ENCODE peak calls at places on chromosome 11, in four cellular contexts. One of them, this sample, is unnamed.

GRCh38 chr11:69545976-69546617 is 64.6 kb downstream of the LINC01488 start:
- DNase-seq in SK-N-SH: no peak
- DNase-seq in mesendoderm: no peak
- DNase-seq in activated CD8-positive, alpha-beta memory T cell treated with anti-CD3 and anti-CD28 coated beads for 48 hours: no peak
- DNase-seq in this sample: no peak

GRCh38 chr11:88105952-88106351 is 69.3 kb downstream of the RAB38 start:
- DNase-seq in SK-N-SH: no peak
- DNase-seq in mesendoderm: no peak
- DNase-seq in activated CD8-positive, alpha-beta memory T cell treated with anti-CD3 and anti-CD28 coated beads for 48 hours: no peak
- DNase-seq in this sample: no peak

GRCh38 chr11:74676596-74676995 is 54.6 kb downstream of the CHRDL2 start:
- DNase-seq in SK-N-SH: no peak
- DNase-seq in mesendoderm: no peak
- DNase-seq in activated CD8-positive, alpha-beta memory T cell treated with anti-CD3 and anti-CD28 coated beads for 48 hours: no peak
- DNase-seq in this sample: no peak

GRCh38 chr11:118918128-118918685 is 7.5 kb downstream of the BCL9L start:
- DNase-seq in SK-N-SH: peak
- DNase-seq in mesendoderm: peak
- DNase-seq in activated CD8-positive, alpha-beta memory T cell treated with anti-CD3 and anti-CD28 coated beads for 48 hours: no peak
- DNase-seq in this sample: peak

GRCh38 chr11:17610402-17610894 is 63.4 kb downstream of the OTOG start:
- DNase-seq in SK-N-SH: no peak
- DNase-seq in mesendoderm: no peak
- DNase-seq in activated CD8-positive, alpha-beta memory T cell treated with anti-CD3 and anti-CD28 coated beads for 48 hours: no peak
- DNase-seq in this sample: no peak

GRCh38 chr11:57778318-57779037 is 16.9 kb downstream of the CTNND1 start:
- DNase-seq in SK-N-SH: peak
- DNase-seq in mesendoderm: peak
- DNase-seq in activated CD8-positive, alpha-beta memory T cell treated with anti-CD3 and anti-CD28 coated beads for 48 hours: no peak
- DNase-seq in this sample: peak

GRCh38 chr11:110000045-110000502 is 93.1 kb upstream of the ZC3H12C start:
- DNase-seq in SK-N-SH: no peak
- DNase-seq in mesendoderm: no peak
- DNase-seq in activated CD8-positive, alpha-beta memory T cell treated with anti-CD3 and anti-CD28 coated beads for 48 hours: no peak
- DNase-seq in this sample: no peak

GRCh38 chr11:88806410-88806809 is 259.4 kb downstream of the GRM5 start:
- DNase-seq in SK-N-SH: no peak
- DNase-seq in mesendoderm: no peak
- DNase-seq in activated CD8-positive, alpha-beta memory T cell treated with anti-CD3 and anti-CD28 coated beads for 48 hours: no peak
- DNase-seq in this sample: no peak

GRCh38 chr11:112769573-112769972 is 191.6 kb upstream of the NCAM1 start:
- DNase-seq in SK-N-SH: no peak
- DNase-seq in mesendoderm: no peak
- DNase-seq in activated CD8-positive, alpha-beta memory T cell treated with anti-CD3 and anti-CD28 coated beads for 48 hours: no peak
- DNase-seq in this sample: no peak

GRCh38 chr11:69292221-69292648 is 1.7 kb upstream of the MYEOV start:
- DNase-seq in SK-N-SH: no peak
- DNase-seq in mesendoderm: peak
- DNase-seq in activated CD8-positive, alpha-beta memory T cell treated with anti-CD3 and anti-CD28 coated beads for 48 hours: no peak
- DNase-seq in this sample: no peak

GRCh38 chr11:91104237-91104636 is 881.4 kb upstream of the CHORDC1 start:
- DNase-seq in SK-N-SH: no peak
- DNase-seq in mesendoderm: peak
- DNase-seq in activated CD8-positive, alpha-beta memory T cell treated with anti-CD3 and anti-CD28 coated beads for 48 hours: no peak
- DNase-seq in this sample: no peak

GRCh38 chr11:70174846-70175764 is 28.0 kb upstream of the FADD start:
- DNase-seq in SK-N-SH: no peak
- DNase-seq in mesendoderm: no peak
- DNase-seq in activated CD8-positive, alpha-beta memory T cell treated with anti-CD3 and anti-CD28 coated beads for 48 hours: no peak
- DNase-seq in this sample: no peak

GRCh38 chr11:69818243-69819108 is 740 bp downstream of the FGF3 start:
- DNase-seq in SK-N-SH: peak
- DNase-seq in mesendoderm: no peak
- DNase-seq in activated CD8-positive, alpha-beta memory T cell treated with anti-CD3 and anti-CD28 coated beads for 48 hours: no peak
- DNase-seq in this sample: no peak

GRCh38 chr11:27907534-27907933 is 200.4 kb downstream of the KIF18A start:
- DNase-seq in SK-N-SH: no peak
- DNase-seq in mesendoderm: no peak
- DNase-seq in activated CD8-positive, alpha-beta memory T cell treated with anti-CD3 and anti-CD28 coated beads for 48 hours: no peak
- DNase-seq in this sample: no peak

GRCh38 chr11:25766332-25767015 is 565.5 kb upstream of the ANO3 start:
- DNase-seq in SK-N-SH: no peak
- DNase-seq in mesendoderm: no peak
- DNase-seq in activated CD8-positive, alpha-beta memory T cell treated with anti-CD3 and anti-CD28 coated beads for 48 hours: no peak
- DNase-seq in this sample: no peak

GRCh38 chr11:63880031-63880841 is 36.7 kb downstream of the RCOR2 start:
- DNase-seq in SK-N-SH: no peak
- DNase-seq in mesendoderm: no peak
- DNase-seq in activated CD8-positive, alpha-beta memory T cell treated with anti-CD3 and anti-CD28 coated beads for 48 hours: no peak
- DNase-seq in this sample: no peak

GRCh38 chr11:126679033-126679432 is 321.5 kb downstream of the KIRREL3 start:
- DNase-seq in SK-N-SH: no peak
- DNase-seq in mesendoderm: no peak
- DNase-seq in activated CD8-positive, alpha-beta memory T cell treated with anti-CD3 and anti-CD28 coated beads for 48 hours: no peak
- DNase-seq in this sample: no peak

GRCh38 chr11:107824668-107825369 is 33.8 kb downstream of the SLC35F2 start:
- DNase-seq in SK-N-SH: no peak
- DNase-seq in mesendoderm: no peak
- DNase-seq in activated CD8-positive, alpha-beta memory T cell treated with anti-CD3 and anti-CD28 coated beads for 48 hours: no peak
- DNase-seq in this sample: no peak

GRCh38 chr11:1696608-1697570 is at the start of gene KRTAP5-6:
- DNase-seq in SK-N-SH: no peak
- DNase-seq in mesendoderm: no peak
- DNase-seq in activated CD8-positive, alpha-beta memory T cell treated with anti-CD3 and anti-CD28 coated beads for 48 hours: no peak
- DNase-seq in this sample: no peak

GRCh38 chr11:2779981-2780849 is 80.4 kb upstream of the KCNQ1OT1 start:
- DNase-seq in SK-N-SH: peak
- DNase-seq in mesendoderm: no peak
- DNase-seq in activated CD8-positive, alpha-beta memory T cell treated with anti-CD3 and anti-CD28 coated beads for 48 hours: no peak
- DNase-seq in this sample: peak

GRCh38 chr11:134252539-134253188 is 488 bp downstream of the THYN1 start:
- DNase-seq in SK-N-SH: peak
- DNase-seq in mesendoderm: no peak
- DNase-seq in activated CD8-positive, alpha-beta memory T cell treated with anti-CD3 and anti-CD28 coated beads for 48 hours: no peak
- DNase-seq in this sample: peak

GRCh38 chr11:65663634-65664200 is 1.0 kb upstream of the RELA start:
- DNase-seq in SK-N-SH: peak
- DNase-seq in mesendoderm: no peak
- DNase-seq in activated CD8-positive, alpha-beta memory T cell treated with anti-CD3 and anti-CD28 coated beads for 48 hours: no peak
- DNase-seq in this sample: no peak

GRCh38 chr11:88042238-88043032 is 132.8 kb downstream of the RAB38 start:
- DNase-seq in SK-N-SH: no peak
- DNase-seq in mesendoderm: peak
- DNase-seq in activated CD8-positive, alpha-beta memory T cell treated with anti-CD3 and anti-CD28 coated beads for 48 hours: no peak
- DNase-seq in this sample: no peak

GRCh38 chr11:69644071-69644961 is 3.4 kb downstream of the CCND1 start:
- DNase-seq in SK-N-SH: peak
- DNase-seq in mesendoderm: no peak
- DNase-seq in activated CD8-positive, alpha-beta memory T cell treated with anti-CD3 and anti-CD28 coated beads for 48 hours: no peak
- DNase-seq in this sample: peak

GRCh38 chr11:116217006-116217405 is 555.8 kb downstream of the BUD13 start:
- DNase-seq in SK-N-SH: no peak
- DNase-seq in mesendoderm: peak
- DNase-seq in activated CD8-positive, alpha-beta memory T cell treated with anti-CD3 and anti-CD28 coated beads for 48 hours: no peak
- DNase-seq in this sample: no peak

GRCh38 chr11:106070606-106071005 is 6.5 kb downstream of the KBTBD3 start:
- DNase-seq in SK-N-SH: no peak
- DNase-seq in mesendoderm: no peak
- DNase-seq in activated CD8-positive, alpha-beta memory T cell treated with anti-CD3 and anti-CD28 coated beads for 48 hours: no peak
- DNase-seq in this sample: no peak

GRCh38 chr11:85694385-85694980 is 8.5 kb upstream of the CCDC89 start:
- DNase-seq in SK-N-SH: peak
- DNase-seq in mesendoderm: peak
- DNase-seq in activated CD8-positive, alpha-beta memory T cell treated with anti-CD3 and anti-CD28 coated beads for 48 hours: no peak
- DNase-seq in this sample: no peak

GRCh38 chr11:119907934-119908760 is 179.1 kb upstream of the NECTIN1 start:
- DNase-seq in SK-N-SH: peak
- DNase-seq in mesendoderm: peak
- DNase-seq in activated CD8-positive, alpha-beta memory T cell treated with anti-CD3 and anti-CD28 coated beads for 48 hours: no peak
- DNase-seq in this sample: no peak

GRCh38 chr11:28951191-28951590 is 843.0 kb downstream of the METTL15 start:
- DNase-seq in SK-N-SH: no peak
- DNase-seq in mesendoderm: no peak
- DNase-seq in activated CD8-positive, alpha-beta memory T cell treated with anti-CD3 and anti-CD28 coated beads for 48 hours: no peak
- DNase-seq in this sample: no peak

GRCh38 chr11:119380816-119381185 is 689 bp downstream of the USP2 start:
- DNase-seq in SK-N-SH: no peak
- DNase-seq in mesendoderm: peak
- DNase-seq in activated CD8-positive, alpha-beta memory T cell treated with anti-CD3 and anti-CD28 coated beads for 48 hours: no peak
- DNase-seq in this sample: no peak

GRCh38 chr11:110565344-110565684 is 135.6 kb downstream of the FDX1 start:
- DNase-seq in SK-N-SH: no peak
- DNase-seq in mesendoderm: peak
- DNase-seq in activated CD8-positive, alpha-beta memory T cell treated with anti-CD3 and anti-CD28 coated beads for 48 hours: no peak
- DNase-seq in this sample: no peak

GRCh38 chr11:124717786-124718634 is 21.7 kb upstream of the NRGN start:
- DNase-seq in SK-N-SH: peak
- DNase-seq in mesendoderm: peak
- DNase-seq in activated CD8-positive, alpha-beta memory T cell treated with anti-CD3 and anti-CD28 coated beads for 48 hours: no peak
- DNase-seq in this sample: peak

GRCh38 chr11:133907841-133908241 is 48.9 kb downstream of the IGSF9B start:
- DNase-seq in SK-N-SH: no peak
- DNase-seq in mesendoderm: no peak
- DNase-seq in activated CD8-positive, alpha-beta memory T cell treated with anti-CD3 and anti-CD28 coated beads for 48 hours: no peak
- DNase-seq in this sample: no peak

GRCh38 chr11:20026629-20027545 is 133.4 kb downstream of the DBX1 start:
- DNase-seq in SK-N-SH: no peak
- DNase-seq in mesendoderm: peak
- DNase-seq in activated CD8-positive, alpha-beta memory T cell treated with anti-CD3 and anti-CD28 coated beads for 48 hours: no peak
- DNase-seq in this sample: no peak

GRCh38 chr11:1852885-1853284 is at the start of gene LSP1:
- DNase-seq in SK-N-SH: no peak
- DNase-seq in mesendoderm: no peak
- DNase-seq in activated CD8-positive, alpha-beta memory T cell treated with anti-CD3 and anti-CD28 coated beads for 48 hours: peak
- DNase-seq in this sample: no peak

GRCh38 chr11:11916981-11917399 is 75.2 kb downstream of the USP47 start:
- DNase-seq in SK-N-SH: no peak
- DNase-seq in mesendoderm: peak
- DNase-seq in activated CD8-positive, alpha-beta memory T cell treated with anti-CD3 and anti-CD28 coated beads for 48 hours: no peak
- DNase-seq in this sample: no peak

GRCh38 chr11:63841554-63841953 is 2.6 kb downstream of the MARK2 start:
- DNase-seq in SK-N-SH: no peak
- DNase-seq in mesendoderm: peak
- DNase-seq in activated CD8-positive, alpha-beta memory T cell treated with anti-CD3 and anti-CD28 coated beads for 48 hours: no peak
- DNase-seq in this sample: peak

This sample was measured in mesothelial cell of epicardium.